ENCODE peak calls at places on chromosomes 12 and 14, in five cellular contexts. One of them, this sample, is unnamed. For H3K9me3, the result is how much of the 10 kb centered on the place peaks cover.

GRCh38 chr14:30991408-30991807 is 34.0 kb upstream of the AP4S1 start:
- DNase-seq in GM12878: no peak
- DNase-seq in breast epithelium: no peak
- DNase-seq in HepG2: no peak
- DNase-seq in suprapubic skin: no peak
- DNase-seq in this sample: no peak

GRCh38 chr14:33780035-33780434 is 170.8 kb downstream of the EGLN3 start:
- DNase-seq in GM12878: no peak
- DNase-seq in breast epithelium: no peak
- DNase-seq in HepG2: no peak
- DNase-seq in suprapubic skin: no peak
- DNase-seq in this sample: no peak

GRCh38 chr14:71538949-71539659 is 393.1 kb upstream of the RGS6 start:
- DNase-seq in GM12878: no peak
- DNase-seq in breast epithelium: no peak
- DNase-seq in HepG2: no peak
- DNase-seq in suprapubic skin: no peak
- DNase-seq in this sample: no peak

GRCh38 chr12:129819391-129819790 is 84.4 kb downstream of the TMEM132D start:
- DNase-seq in GM12878: no peak
- DNase-seq in breast epithelium: no peak
- DNase-seq in HepG2: no peak
- DNase-seq in suprapubic skin: no peak
- DNase-seq in this sample: no peak

GRCh38 chr14:105494606-105494929 is 3.5 kb downstream of the TEDC1 start:
- DNase-seq in GM12878: no peak
- DNase-seq in breast epithelium: no peak
- DNase-seq in HepG2: no peak
- DNase-seq in suprapubic skin: no peak
- DNase-seq in this sample: no peak

GRCh38 chr14:29150659-29151058 is 384.1 kb downstream of the FOXG1 start:
- DNase-seq in GM12878: no peak
- DNase-seq in breast epithelium: no peak
- DNase-seq in HepG2: no peak
- DNase-seq in suprapubic skin: no peak
- DNase-seq in this sample: no peak

GRCh38 chr12:53389702-53390101 is 9.7 kb downstream of the SP1 start:
- DNase-seq in GM12878: no peak
- DNase-seq in breast epithelium: no peak
- DNase-seq in HepG2: no peak
- DNase-seq in suprapubic skin: no peak
- DNase-seq in this sample: no peak

GRCh38 chr12:101459642-101460346 is 15.3 kb upstream of the SPIC start:
- DNase-seq in GM12878: no peak
- DNase-seq in breast epithelium: no peak
- DNase-seq in HepG2: peak
- DNase-seq in suprapubic skin: no peak
- DNase-seq in this sample: peak

GRCh38 chr14:32513571-32514009 is 184.5 kb downstream of the AKAP6 start:
- DNase-seq in GM12878: no peak
- DNase-seq in breast epithelium: no peak
- DNase-seq in HepG2: no peak
- DNase-seq in suprapubic skin: no peak
- DNase-seq in this sample: no peak

GRCh38 chr12:39622306-39622705 is 2.7 kb upstream of the ABCD2 start:
- DNase-seq in GM12878: no peak
- DNase-seq in breast epithelium: no peak
- DNase-seq in HepG2: no peak
- DNase-seq in suprapubic skin: no peak
- DNase-seq in this sample: no peak
- H3K9me3 ChIP-seq in GM12878: under half
- H3K9me3 ChIP-seq in breast epithelium: under half
- H3K9me3 ChIP-seq in HepG2: under half
- H3K9me3 ChIP-seq in suprapubic skin: under half
- H3K9me3 ChIP-seq in this sample: under half

GRCh38 chr12:11719678-11720099 is 70.2 kb downstream of the ETV6 start:
- DNase-seq in GM12878: no peak
- DNase-seq in breast epithelium: peak
- DNase-seq in HepG2: no peak
- DNase-seq in suprapubic skin: no peak
- DNase-seq in this sample: peak
- TF ChIP-seq POLR2AphosphoS5 in GM12878: no peak
- TF ChIP-seq POLR2AphosphoS5 in breast epithelium: no peak
- TF ChIP-seq POLR2AphosphoS5 in HepG2: no peak
- TF ChIP-seq POLR2AphosphoS5 in suprapubic skin: no peak
- TF ChIP-seq POLR2AphosphoS5 in this sample: no peak

GRCh38 chr12:34599530-34600513 is 577.5 kb downstream of the ALG10 start:
- DNase-seq in GM12878: no peak
- DNase-seq in breast epithelium: no peak
- DNase-seq in HepG2: no peak
- DNase-seq in suprapubic skin: peak
- DNase-seq in this sample: no peak

GRCh38 chr12:34597548-34598351 is 575.5 kb downstream of the ALG10 start:
- DNase-seq in GM12878: no peak
- DNase-seq in breast epithelium: no peak
- DNase-seq in HepG2: no peak
- DNase-seq in suprapubic skin: no peak
- DNase-seq in this sample: peak

GRCh38 chr12:34598851-34599529 is 576.7 kb downstream of the ALG10 start:
- DNase-seq in GM12878: no peak
- DNase-seq in breast epithelium: no peak
- DNase-seq in HepG2: no peak
- DNase-seq in suprapubic skin: peak
- DNase-seq in this sample: no peak

GRCh38 chr12:34595749-34596733 is 573.7 kb downstream of the ALG10 start:
- DNase-seq in GM12878: no peak
- DNase-seq in breast epithelium: no peak
- DNase-seq in HepG2: no peak
- DNase-seq in suprapubic skin: peak
- DNase-seq in this sample: peak

DNA sequence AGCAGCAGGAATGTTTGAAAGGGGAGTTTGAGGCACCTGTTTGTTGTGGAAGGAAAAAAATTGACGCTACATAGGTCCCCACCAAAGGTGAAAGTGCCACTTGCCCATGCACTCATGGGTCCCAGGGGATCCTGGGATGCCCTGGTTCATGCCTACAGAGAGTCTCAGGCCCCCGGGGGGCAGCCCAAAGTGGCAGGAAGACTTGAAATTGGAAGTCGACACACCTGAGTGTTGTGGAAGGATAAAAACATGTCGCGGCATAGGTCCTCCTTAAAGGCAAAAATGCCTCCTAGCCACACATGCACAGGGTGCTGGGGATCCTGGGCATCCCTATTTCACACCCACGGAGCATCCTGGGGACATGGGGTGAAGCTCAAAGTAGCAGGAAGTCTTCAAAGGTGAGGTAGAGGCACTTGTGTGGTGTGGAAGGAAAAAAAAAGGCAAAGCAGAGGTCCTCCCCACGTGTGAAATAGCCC is 576.1 kb downstream of the ALG10 start:
- DNase-seq in GM12878: no peak
- DNase-seq in breast epithelium: no peak
- DNase-seq in HepG2: no peak
- DNase-seq in suprapubic skin: no peak
- DNase-seq in this sample: no peak
- H3K9me3 ChIP-seq in GM12878: under half
- H3K9me3 ChIP-seq in breast epithelium: half or more
- H3K9me3 ChIP-seq in HepG2: half or more
- H3K9me3 ChIP-seq in suprapubic skin: under half
- H3K9me3 ChIP-seq in this sample: under half

GRCh38 chr12:21780786-21781185 is 6.3 kb upstream of the KCNJ8 start:
- DNase-seq in GM12878: no peak
- DNase-seq in breast epithelium: no peak
- DNase-seq in HepG2: no peak
- DNase-seq in suprapubic skin: no peak
- DNase-seq in this sample: no peak
- TF ChIP-seq POLR2AphosphoS5 in GM12878: no peak
- TF ChIP-seq POLR2AphosphoS5 in breast epithelium: no peak
- TF ChIP-seq POLR2AphosphoS5 in HepG2: no peak
- TF ChIP-seq POLR2AphosphoS5 in suprapubic skin: no peak
- TF ChIP-seq POLR2AphosphoS5 in this sample: peak

GRCh38 chr14:83004456-83005006 is 1470.9 kb upstream of the SEL1L start:
- DNase-seq in GM12878: no peak
- DNase-seq in breast epithelium: no peak
- DNase-seq in HepG2: no peak
- DNase-seq in suprapubic skin: no peak
- DNase-seq in this sample: no peak

DNA sequence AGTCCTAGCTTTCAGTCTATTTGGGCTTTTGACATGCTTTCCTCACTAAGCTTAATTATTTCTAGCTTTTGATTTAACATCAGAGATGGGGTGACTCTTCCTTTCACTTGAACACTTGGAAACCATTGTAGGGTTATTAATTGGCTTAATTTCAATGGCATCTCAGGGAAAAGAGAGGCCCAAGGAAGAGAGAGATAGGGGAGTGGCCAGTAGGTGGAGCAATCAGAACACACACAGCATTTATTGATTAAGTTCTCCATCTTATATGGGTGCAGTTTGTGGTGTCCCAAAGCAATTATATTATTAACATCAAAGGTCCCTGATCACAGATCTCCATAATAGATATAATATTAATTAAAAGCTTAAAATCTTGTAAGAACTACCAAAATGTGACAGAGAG is 1466.1 kb upstream of the SEL1L start:
- DNase-seq in GM12878: no peak
- DNase-seq in breast epithelium: no peak
- DNase-seq in HepG2: no peak
- DNase-seq in suprapubic skin: no peak
- DNase-seq in this sample: no peak
- H3K9me3 ChIP-seq in GM12878: under half
- H3K9me3 ChIP-seq in breast epithelium: under half
- H3K9me3 ChIP-seq in HepG2: half or more
- H3K9me3 ChIP-seq in suprapubic skin: under half
- H3K9me3 ChIP-seq in this sample: under half

DNA sequence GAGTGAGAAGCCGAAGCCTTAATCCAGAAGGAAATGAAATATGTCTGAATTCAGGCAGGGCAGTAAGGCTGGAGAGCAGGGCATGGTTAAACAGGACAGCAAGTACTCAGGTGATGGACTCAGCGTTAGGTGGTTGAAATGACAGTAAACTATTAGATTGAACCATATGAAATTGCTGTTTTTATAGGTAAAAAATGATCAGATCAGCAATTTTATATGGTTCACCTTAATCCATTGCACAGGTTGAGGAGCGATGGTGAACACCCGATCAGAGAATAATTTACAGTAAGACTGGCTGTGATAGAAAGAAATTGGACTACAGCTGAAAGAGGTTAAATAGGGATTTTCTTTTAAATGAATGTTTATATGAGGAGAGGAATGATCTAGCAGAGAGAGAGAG is 56.6 kb downstream of the TTC6 start:
- DNase-seq in GM12878: no peak
- DNase-seq in breast epithelium: no peak
- DNase-seq in HepG2: no peak
- DNase-seq in suprapubic skin: no peak
- DNase-seq in this sample: no peak
- TF ChIP-seq POLR2AphosphoS5 in GM12878: no peak
- TF ChIP-seq POLR2AphosphoS5 in breast epithelium: no peak
- TF ChIP-seq POLR2AphosphoS5 in HepG2: no peak
- TF ChIP-seq POLR2AphosphoS5 in suprapubic skin: no peak
- TF ChIP-seq POLR2AphosphoS5 in this sample: no peak

GRCh38 chr14:77342726-77343397 is 22.0 kb downstream of the GSTZ1 start:
- DNase-seq in GM12878: no peak
- DNase-seq in breast epithelium: no peak
- DNase-seq in HepG2: no peak
- DNase-seq in suprapubic skin: no peak
- DNase-seq in this sample: no peak

GRCh38 chr14:77344597-77344996 is 23.8 kb downstream of the GSTZ1 start:
- DNase-seq in GM12878: no peak
- DNase-seq in breast epithelium: no peak
- DNase-seq in HepG2: no peak
- DNase-seq in suprapubic skin: no peak
- DNase-seq in this sample: no peak

GRCh38 chr14:77347746-77348145 is 26.9 kb downstream of the GSTZ1 start:
- DNase-seq in GM12878: no peak
- DNase-seq in breast epithelium: no peak
- DNase-seq in HepG2: no peak
- DNase-seq in suprapubic skin: no peak
- DNase-seq in this sample: no peak

DNA sequence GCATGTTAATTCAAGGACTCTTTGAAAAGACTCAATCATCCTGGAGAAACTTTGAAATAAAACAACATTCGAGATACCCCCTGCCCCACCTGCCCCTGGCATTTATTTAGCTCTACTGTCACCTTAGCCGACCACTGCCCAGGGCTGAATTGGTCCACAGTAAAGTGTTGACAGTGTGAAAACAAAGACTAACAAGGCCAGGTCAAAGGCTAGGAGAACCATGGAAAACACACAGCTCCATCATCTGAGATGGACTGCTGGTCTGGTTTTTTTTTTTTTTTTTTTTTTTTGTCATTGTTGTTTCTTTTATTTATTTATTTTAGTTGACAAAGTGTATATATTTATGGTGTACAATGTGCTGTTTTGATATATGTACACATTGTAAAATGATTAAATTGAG is 25.7 kb downstream of the GSTZ1 start:
- DNase-seq in GM12878: no peak
- DNase-seq in breast epithelium: no peak
- DNase-seq in HepG2: peak
- DNase-seq in suprapubic skin: no peak
- DNase-seq in this sample: no peak
- H3K9me3 ChIP-seq in GM12878: under half
- H3K9me3 ChIP-seq in breast epithelium: under half
- H3K9me3 ChIP-seq in HepG2: under half
- H3K9me3 ChIP-seq in suprapubic skin: under half
- H3K9me3 ChIP-seq in this sample: under half